ENCODE peak calls at places on chromosomes 4 and X, in eight cellular contexts. X is GM13977; L is tibial nerve; U is CD4-positive, alpha-beta memory T cell; N is occipital lobe; S is stimulated activated CD8-positive, alpha-beta memory T cell treated with anti-CD3 and anti-CD28 coated beads, Interleukin-2, amount 100 ng/mL, for 48 hours; E is hepatic stellate cell; C is Right ventricle myocardium superior. D is an unnamed sample.

GRCh38 chr4:141142423-141142822 is 9.2 kb upstream of the RNF150 start:
- DNase-seq in N (no peak), C (no peak), S (no peak), X (no peak), E (no peak), L (no peak), U (no peak), D (no peak)

GRCh38 chr4:102551946-102552575 is 50.9 kb downstream of the NFKB1 start:
- DNase-seq in X (no peak), E (no peak), L (no peak), N (no peak), S (no peak), C (no peak), U (no peak), D (no peak)

GRCh38 chr4:7546809-7547367 is 112.2 kb upstream of the PSAPL1 start:
- DNase-seq in E (peak), L (no peak), U (no peak), S (no peak), N (no peak), X (no peak), C (no peak), D (no peak)

GRCh38 chr4:64417974-64418373 is 8.7 kb upstream of the TECRL start:
- DNase-seq in X (no peak), N (no peak), C (no peak), E (no peak), L (no peak), S (no peak), U (no peak), D (no peak)

GRCh38 chrX:56728752-56729151 is 291 bp upstream of the NBDY start:
- DNase-seq in L (peak), X (peak), E (no peak), S (no peak), C (no peak), N (no peak), U (peak), D (peak)

GRCh38 chrX:139647597-139647996 is 60.4 kb downstream of the MCF2 start:
- DNase-seq in C (no peak), E (no peak), S (no peak), X (peak), L (no peak), N (no peak), U (no peak), D (no peak)

GRCh38 chr4:85970535-85970934 is 389.3 kb downstream of the MAPK10 start:
- DNase-seq in X (no peak), N (no peak), L (no peak), S (no peak), C (no peak), U (no peak), E (no peak), D (no peak)

GRCh38 chrX:150357790-150358189 is 5.3 kb upstream of the MAMLD1 start:
- DNase-seq in L (no peak), N (no peak), S (no peak), C (no peak), X (no peak), U (no peak), E (no peak), D (no peak)

GRCh38 chr4:101256222-101256621 is 91.1 kb downstream of the PPP3CA start:
- DNase-seq in C (no peak), N (no peak), X (no peak), E (no peak), L (no peak), S (no peak), U (no peak), D (no peak)

GRCh38 chr4:66404149-66404548 is 733.9 kb upstream of the EPHA5 start:
- DNase-seq in L (no peak), C (no peak), N (no peak), S (no peak), X (no peak), E (no peak), U (no peak), D (no peak)

GRCh38 chrX:71253253-71254091 is 468 bp downstream of the ZMYM3 start:
- DNase-seq in S (peak), L (peak), N (no peak), X (peak), E (peak), U (peak), C (peak), D (no peak)

GRCh38 chrX:15525664-15526416 is 25.2 kb downstream of the BMX start:
- DNase-seq in C (no peak), U (no peak), X (no peak), S (no peak), N (no peak), E (no peak), L (no peak), D (no peak)

GRCh38 chrX:153635388-153635787 is 11.6 kb upstream of the DUSP9 start:
- DNase-seq in X (no peak), U (no peak), N (no peak), E (no peak), L (no peak), S (no peak), C (no peak), D (no peak)

GRCh38 chr4:42703776-42704175 is 46.9 kb upstream of the ATP8A1 start:
- DNase-seq in E (no peak), U (no peak), S (no peak), X (no peak), L (no peak), N (no peak), C (no peak), D (no peak)

GRCh38 chrX:120719622-120720021 is 89.8 kb upstream of the C1GALT1C1 start:
- DNase-seq in X (no peak), L (no peak), C (no peak), E (no peak), S (no peak), N (no peak), U (no peak), D (no peak)

GRCh38 chrX:24520472-24520871 is 55.4 kb downstream of the PDK3 start:
- DNase-seq in E (no peak), C (no peak), L (no peak), S (no peak), U (no peak), N (no peak), X (no peak), D (no peak)

GRCh38 chrX:2500091-2500680 is 590 bp downstream of the DHRSX start:
- DNase-seq in X (no peak), S (peak), N (no peak), L (no peak), C (no peak), E (peak), U (no peak), D (peak)

GRCh38 chr4:7703669-7704068 is 236.0 kb downstream of the AFAP1 start:
- DNase-seq in N (no peak), L (no peak), C (no peak), U (no peak), E (no peak), X (no peak), S (no peak), D (no peak)

GRCh38 chrX:40112996-40113395 is 15.2 kb upstream of the BCOR start:
- DNase-seq in S (no peak), X (no peak), E (no peak), U (no peak), C (no peak), N (no peak), L (no peak), D (no peak)

GRCh38 chr4:159979351-159979750 is 876.5 kb downstream of the RAPGEF2 start:
- DNase-seq in S (no peak), X (no peak), E (no peak), U (no peak), N (no peak), C (no peak), L (no peak), D (no peak)

GRCh38 chrX:69361286-69361926 is 142.7 kb upstream of the NALF2 start:
- DNase-seq in L (no peak), C (peak), S (no peak), E (no peak), U (no peak), N (no peak), X (no peak), D (no peak)

GRCh38 chrX:65522739-65523372 is 11.7 kb downstream of the LAS1L start:
- DNase-seq in U (no peak), S (no peak), N (no peak), C (no peak), L (no peak), X (no peak), E (peak), D (no peak)

GRCh38 chr4:157128395-157128794 is 52.4 kb downstream of the GLRB start:
- DNase-seq in C (no peak), X (no peak), S (no peak), U (no peak), N (no peak), E (peak), L (peak), D (peak)

GRCh38 chr4:156595041-156595440 is 376.6 kb downstream of the PDGFC start:
- DNase-seq in C (no peak), E (no peak), U (no peak), N (no peak), S (no peak), X (no peak), L (no peak), D (no peak)

GRCh38 chrX:109854096-109854495 is 121.0 kb upstream of the ACSL4 start:
- DNase-seq in C (no peak), N (no peak), S (no peak), X (no peak), E (no peak), U (no peak), L (no peak), D (no peak)

GRCh38 chr4:149781150-149781549 is 34.5 kb downstream of the IQCM start:
- DNase-seq in X (no peak), S (no peak), C (no peak), E (peak), L (no peak), U (no peak), N (no peak), D (peak)

GRCh38 chr4:77157859-77158486 is 966 bp downstream of the CCNG2 start:
- DNase-seq in S (peak), E (peak), U (peak), C (peak), X (peak), N (peak), L (peak), D (peak)

GRCh38 chr4:3122081-3122563 is 47.6 kb downstream of the HTT start:
- DNase-seq in U (no peak), S (no peak), E (no peak), L (no peak), X (no peak), N (no peak), C (no peak), D (no peak)

GRCh38 chr4:187826725-187827124 is 168.8 kb upstream of the ZFP42 start:
- DNase-seq in C (no peak), E (no peak), U (no peak), L (no peak), S (no peak), X (no peak), N (no peak), D (no peak)

GRCh38 chrX:101029665-101030064 is 22.2 kb downstream of the TRMT2B start:
- DNase-seq in U (no peak), C (no peak), S (no peak), E (no peak), X (no peak), N (no peak), L (no peak), D (no peak)

GRCh38 chr4:79578613-79579012 is 170.6 kb upstream of the GK2 start:
- DNase-seq in U (no peak), X (no peak), N (no peak), S (no peak), E (no peak), C (no peak), L (no peak), D (no peak)

GRCh38 chr4:34932591-34932990 is 1311.7 kb downstream of the ARAP2 start:
- DNase-seq in S (no peak), U (no peak), C (no peak), N (no peak), E (no peak), X (no peak), L (no peak), D (no peak)

GRCh38 chrX:11188664-11189063 is 77.5 kb downstream of the HCCS start:
- DNase-seq in S (no peak), N (no peak), C (no peak), E (no peak), X (no peak), L (no peak), U (no peak), D (no peak)

GRCh38 chr4:182207806-182208483 is 35.3 kb upstream of the TENM3 start:
- DNase-seq in X (no peak), S (no peak), C (no peak), L (no peak), N (no peak), E (no peak), U (no peak), D (peak)

GRCh38 chr4:17544831-17545234 is 29.9 kb downstream of the CLRN2 start:
- DNase-seq in U (no peak), E (no peak), S (no peak), L (no peak), C (no peak), N (no peak), X (no peak), D (no peak)